ENCODE peak calls at places on chromosome 13, in four cellular contexts. M is cerebellum, J is small intestine, Y is breast epithelium. O is an unnamed sample.

GRCh38 chr13:23428183-23428528 is 5.3 kb downstream of the SACS start:
- DNase-seq in M (no peak), J (no peak), Y (no peak), O (no peak)

GRCh38 chr13:25111557-25111956 is 15.6 kb downstream of the PABPC3 start:
- DNase-seq in M (no peak), J (no peak), Y (no peak), O (no peak)

GRCh38 chr13:26557393-26558073 is at the start of gene WASF3:
- DNase-seq in M (peak; percentile 99), J (peak; percentile 74), Y (peak; percentile 85), O (peak; percentile 94)

GRCh38 chr13:72258340-72258981 is 391.5 kb upstream of the DACH1 start:
- DNase-seq in M (no peak), J (no peak), Y (no peak), O (no peak)

GRCh38 chr13:33340631-33341030 is 55.1 kb upstream of the STARD13 start:
- DNase-seq in M (no peak), J (no peak), Y (no peak), O (no peak)

GRCh38 chr13:21018220-21018619 is 43.2 kb downstream of the LATS2 start:
- DNase-seq in M (no peak), J (no peak), Y (no peak), O (no peak)

GRCh38 chr13:111082240-111082639 is 32.9 kb upstream of the ARHGEF7 start:
- DNase-seq in M (no peak), J (no peak), Y (no peak), O (no peak)

GRCh38 chr13:41613984-41614581 is 156.7 kb downstream of the RGCC start:
- DNase-seq in M (no peak), J (no peak), Y (no peak), O (no peak)

GRCh38 chr13:99027260-99027659 is 49.4 kb upstream of the DOCK9 start:
- DNase-seq in M (no peak), J (no peak), Y (no peak), O (no peak)

GRCh38 chr13:51764184-51765141 is 39.5 kb downstream of the DHRS12 start:
- DNase-seq in M (no peak), J (peak; percentile 70), Y (peak; percentile 54), O (peak; percentile 36)

GRCh38 chr13:71864094-71864980 is 2.7 kb downstream of the DACH1 start:
- DNase-seq in M (no peak), J (peak; percentile 86), Y (peak; percentile 25), O (no peak)

GRCh38 chr13:103394670-103395069 is 328.5 kb upstream of the SLC10A2 start:
- DNase-seq in M (no peak), J (no peak), Y (no peak), O (no peak)

GRCh38 chr13:75749407-75749806 is 113.3 kb downstream of the LMO7 start:
- DNase-seq in M (peak; percentile 32), J (no peak), Y (no peak), O (peak; percentile 17)

GRCh38 chr13:20475927-20476691 is 49.5 kb downstream of the CRYL1 start:
- DNase-seq in M (no peak), J (peak; percentile 51), Y (no peak), O (no peak)

GRCh38 chr13:45875951-45876350 is 24.4 kb upstream of the SIAH3 start:
- DNase-seq in M (no peak), J (peak; percentile 26), Y (no peak), O (no peak)

GRCh38 chr13:51814825-51815650 is 11.1 kb upstream of the DHRS12 start:
- DNase-seq in M (peak; percentile 67), J (peak; percentile 82), Y (peak; percentile 46), O (peak; percentile 58)

GRCh38 chr13:111328803-111329410 is 8.5 kb downstream of the TEX29 start:
- DNase-seq in M (no peak), J (no peak), Y (no peak), O (no peak)

GRCh38 chr13:92967923-92968322 is 258.7 kb upstream of the GPC6 start:
- DNase-seq in M (no peak), J (no peak), Y (no peak), O (peak; percentile 41)

GRCh38 chr13:95382906-95383305 is 81.7 kb upstream of the ABCC4 start:
- DNase-seq in M (no peak), J (no peak), Y (no peak), O (no peak)

GRCh38 chr13:40485611-40486517 is 180.6 kb downstream of the FOXO1 start:
- DNase-seq in M (no peak), J (peak; percentile 58), Y (no peak), O (no peak)

GRCh38 chr13:113589251-113589960 is 4.9 kb downstream of the TFDP1 start:
- DNase-seq in M (no peak), J (no peak), Y (no peak), O (no peak)

GRCh38 chr13:100671389-100672182 is 3.0 kb downstream of the TMTC4 start:
- DNase-seq in M (no peak), J (no peak), Y (no peak), O (no peak)

GRCh38 chr13:109789262-109789661 is 2.9 kb upstream of the IRS2 start:
- DNase-seq in M (no peak), J (no peak), Y (no peak), O (no peak)

GRCh38 chr13:42073683-42074082 is 25.2 kb downstream of the DGKH start:
- DNase-seq in M (no peak), J (no peak), Y (no peak), O (peak; percentile 27)

GRCh38 chr13:99590519-99591011 is 89.3 kb downstream of the TM9SF2 start:
- DNase-seq in M (no peak), J (no peak), Y (no peak), O (no peak)

GRCh38 chr13:105278797-105279425 is 1256.6 kb downstream of the EFNB2 start:
- DNase-seq in M (no peak), J (no peak), Y (no peak), O (peak; percentile 61)

GRCh38 chr13:70490320-70490935 is 382.2 kb upstream of the KLHL1 start:
- DNase-seq in M (no peak), J (no peak), Y (no peak), O (no peak)